ENCODE peak calls at places on chromosomes 3 and 15, in four cellular contexts. K is stimulated activated CD8-positive, alpha-beta memory T cell treated with anti-CD3 and anti-CD28 coated beads, Interleukin-7, amount 100 ng/mL, for 1 hour; L is WTC11; Z is right cardiac atrium. D is an unnamed sample.

GRCh38 chr3:172753125-172753524 is 2.6 kb downstream of the ECT2 start:
- DNase-seq in Z (no peak), L (no peak), K (no peak), D (no peak)

GRCh38 chr3:64900916-64901903 is 213.4 kb upstream of the ADAMTS9 start:
- DNase-seq in Z (no peak), L (no peak), K (no peak), D (no peak)

GRCh38 chr3:140160553-140160952 is 225.6 kb downstream of the CLSTN2 start:
- DNase-seq in Z (no peak), L (no peak), K (no peak), D (no peak)

GRCh38 chr3:195236801-195237570 is 34.0 kb downstream of the XXYLT1 start:
- DNase-seq in K (no peak), Z (no peak), L (no peak), D (no peak)

GRCh38 chr15:65529754-65530317 is 427 bp upstream of the HACD3 start:
- DNase-seq in L (no peak), Z (no peak), K (no peak), D (no peak)

GRCh38 chr15:89137926-89138325 is 49.7 kb downstream of the ABHD2 start:
- DNase-seq in K (no peak), L (no peak), Z (no peak), D (no peak)

GRCh38 chr3:188309437-188310269 is 155.7 kb downstream of the LPP start:
- DNase-seq in Z (no peak), K (no peak), L (no peak), D (no peak)

GRCh38 chr3:14876942-14877341 is 58.2 kb downstream of the FGD5 start:
- DNase-seq in Z (peak), L (no peak), K (no peak), D (peak)

GRCh38 chr15:67762610-67763368 is 62.5 kb upstream of the SKOR1 start:
- DNase-seq in K (no peak), Z (no peak), L (no peak), D (no peak)

GRCh38 chr15:46174122-46174521 is 539.3 kb downstream of the SQOR start:
- DNase-seq in Z (no peak), L (no peak), K (no peak), D (no peak)

GRCh38 chr3:139111392-139112229 is 66.9 kb upstream of the PRR23C start:
- DNase-seq in L (peak), Z (peak), K (no peak), D (peak)

GRCh38 chr15:44137750-44138149 is 57.3 kb downstream of the FRMD5 start:
- DNase-seq in L (no peak), Z (no peak), K (no peak), D (peak)

GRCh38 chr3:58088501-58088900 is 80.3 kb downstream of the FLNB start:
- DNase-seq in Z (no peak), L (no peak), K (no peak), D (no peak)

GRCh38 chr3:23959147-23959900 is 14.2 kb downstream of the NR1D2 start:
- DNase-seq in L (no peak), Z (no peak), K (no peak), D (no peak)

GRCh38 chr3:126447456-126448106 is 28.1 kb downstream of the ZXDC start:
- DNase-seq in Z (no peak), L (no peak), K (no peak), D (no peak)

GRCh38 chr3:35679409-35680080 is 40.2 kb downstream of the ARPP21 start:
- DNase-seq in L (no peak), K (no peak), Z (no peak), D (no peak)

GRCh38 chr15:78065284-78065872 is 12.1 kb downstream of the TBC1D2B start:
- DNase-seq in L (peak), K (no peak), Z (peak), D (no peak)

GRCh38 chr3:58041826-58042324 is 33.7 kb downstream of the FLNB start:
- DNase-seq in K (no peak), L (no peak), Z (no peak), D (no peak)

GRCh38 chr3:157127831-157128767 is 31.8 kb downstream of the CCNL1 start:
- DNase-seq in K (peak), Z (peak), L (no peak), D (peak)

GRCh38 chr3:149688122-149688757 is 30.4 kb upstream of the WWTR1 start:
- DNase-seq in L (no peak), Z (no peak), K (no peak), D (no peak)

GRCh38 chr3:64911138-64911537 is 223.3 kb upstream of the ADAMTS9 start:
- DNase-seq in K (no peak), L (no peak), Z (no peak), D (no peak)

GRCh38 chr3:125151916-125152315 is 60.6 kb downstream of the SLC12A8 start:
- DNase-seq in K (no peak), Z (no peak), L (no peak), D (no peak)

GRCh38 chr3:60575726-60576272 is 675.5 kb downstream of the FHIT start:
- DNase-seq in Z (no peak), K (no peak), L (no peak), D (no peak)

GRCh38 chr3:30222436-30222835 is 384.0 kb upstream of the TGFBR2 start:
- DNase-seq in Z (no peak), K (no peak), L (no peak), D (no peak)

GRCh38 chr15:89768071-89768500 is 8.0 kb upstream of the MESP2 start:
- DNase-seq in L (no peak), Z (peak), K (no peak), D (no peak)

GRCh38 chr15:39625451-39625850 is 44.6 kb downstream of the THBS1 start:
- DNase-seq in Z (no peak), L (no peak), K (no peak), D (no peak)

GRCh38 chr3:128281461-128282367 is 128.4 kb downstream of the EEFSEC start:
- DNase-seq in L (no peak), Z (no peak), K (no peak), D (no peak)

GRCh38 chr3:14352002-14352627 is 50.3 kb upstream of the SLC6A6 start:
- DNase-seq in L (peak), Z (no peak), K (no peak), D (peak)

GRCh38 chr3:46928297-46928696 is 48.2 kb downstream of the CCDC12 start:
- DNase-seq in L (no peak), Z (no peak), K (no peak), D (no peak)

GRCh38 chr3:184765730-184766074 is 46.3 kb upstream of the VPS8 start:
- DNase-seq in Z (no peak), L (no peak), K (no peak), D (no peak)

GRCh38 chr15:31274496-31275330 is 51.9 kb upstream of the KLF13 start:
- DNase-seq in K (no peak), Z (no peak), L (peak), D (no peak)

GRCh38 chr3:133295199-133295901 is 104.5 kb upstream of the BFSP2 start:
- DNase-seq in Z (no peak), L (no peak), K (no peak), D (peak)

GRCh38 chr3:31533169-31533870 is 595 bp downstream of the STT3B start:
- DNase-seq in Z (peak), L (peak), K (no peak), D (peak)

GRCh38 chr3:23996058-23996457 is 51.0 kb downstream of the NR1D2 start:
- DNase-seq in K (no peak), Z (no peak), L (no peak), D (no peak)

D was measured in BE2C.